ENCODE peak calls at places on chromosomes 3 and 15, in seven cellular contexts. One of them, this sample, is unnamed.

GRCh38 chr15:64232400-64232799 is 69.6 kb upstream of the PPIB start:
- DNase-seq in transverse colon: no peak
- DNase-seq in spleen: no peak
- DNase-seq in HepG2: peak
- DNase-seq in HCT116: no peak
- DNase-seq in GM12878: no peak
- DNase-seq in endothelial cell of umbilical vein: no peak
- DNase-seq in this sample: no peak

GRCh38 chr15:31179683-31180082 is 78.2 kb upstream of the TRPM1 start:
- DNase-seq in transverse colon: no peak
- DNase-seq in spleen: no peak
- DNase-seq in HepG2: no peak
- DNase-seq in HCT116: no peak
- DNase-seq in GM12878: no peak
- DNase-seq in endothelial cell of umbilical vein: no peak
- DNase-seq in this sample: no peak

GRCh38 chr15:39270976-39271375 is 309.9 kb upstream of the THBS1 start:
- DNase-seq in transverse colon: no peak
- DNase-seq in spleen: no peak
- DNase-seq in HepG2: no peak
- DNase-seq in HCT116: no peak
- DNase-seq in GM12878: no peak
- DNase-seq in endothelial cell of umbilical vein: peak
- DNase-seq in this sample: no peak

GRCh38 chr15:57647791-57648130 is 56.1 kb downstream of the MYZAP start:
- DNase-seq in transverse colon: no peak
- DNase-seq in spleen: no peak
- DNase-seq in HepG2: no peak
- DNase-seq in HCT116: no peak
- DNase-seq in GM12878: no peak
- DNase-seq in endothelial cell of umbilical vein: peak
- DNase-seq in this sample: no peak

GRCh38 chr15:49301562-49301961 is 121.5 kb upstream of the FGF7 start:
- DNase-seq in transverse colon: no peak
- DNase-seq in spleen: no peak
- DNase-seq in HepG2: no peak
- DNase-seq in HCT116: no peak
- DNase-seq in GM12878: no peak
- DNase-seq in endothelial cell of umbilical vein: no peak
- DNase-seq in this sample: no peak

GRCh38 chr15:91528811-91529210 is 324.7 kb upstream of the SLCO3A1 start:
- DNase-seq in transverse colon: no peak
- DNase-seq in spleen: no peak
- DNase-seq in HepG2: no peak
- DNase-seq in HCT116: no peak
- DNase-seq in GM12878: no peak
- DNase-seq in endothelial cell of umbilical vein: no peak
- DNase-seq in this sample: no peak

GRCh38 chr15:47513496-47513895 is 203.8 kb upstream of the SEMA6D start:
- DNase-seq in transverse colon: no peak
- DNase-seq in spleen: no peak
- DNase-seq in HepG2: no peak
- DNase-seq in HCT116: no peak
- DNase-seq in GM12878: no peak
- DNase-seq in endothelial cell of umbilical vein: no peak
- DNase-seq in this sample: no peak

GRCh38 chr3:115858995-115859807 is 235.9 kb downstream of the GAP43 start:
- DNase-seq in transverse colon: no peak
- DNase-seq in spleen: no peak
- DNase-seq in HepG2: no peak
- DNase-seq in HCT116: no peak
- DNase-seq in GM12878: no peak
- DNase-seq in endothelial cell of umbilical vein: no peak
- DNase-seq in this sample: no peak

GRCh38 chr3:73561494-73561893 is 63.2 kb downstream of the PDZRN3 start:
- DNase-seq in transverse colon: no peak
- DNase-seq in spleen: no peak
- DNase-seq in HepG2: no peak
- DNase-seq in HCT116: no peak
- DNase-seq in GM12878: no peak
- DNase-seq in endothelial cell of umbilical vein: no peak
- DNase-seq in this sample: no peak

GRCh38 chr15:80643296-80643965 is 51.7 kb upstream of the ABHD17C start:
- DNase-seq in transverse colon: no peak
- DNase-seq in spleen: no peak
- DNase-seq in HepG2: no peak
- DNase-seq in HCT116: no peak
- DNase-seq in GM12878: no peak
- DNase-seq in endothelial cell of umbilical vein: no peak
- DNase-seq in this sample: no peak

GRCh38 chr3:108234387-108234957 is 12.2 kb upstream of the IFT57 start:
- DNase-seq in transverse colon: no peak
- DNase-seq in spleen: no peak
- DNase-seq in HepG2: no peak
- DNase-seq in HCT116: no peak
- DNase-seq in GM12878: no peak
- DNase-seq in endothelial cell of umbilical vein: no peak
- DNase-seq in this sample: no peak

GRCh38 chr3:74643636-74644035 is 29.2 kb upstream of the CNTN3 start:
- DNase-seq in transverse colon: peak
- DNase-seq in spleen: no peak
- DNase-seq in HepG2: no peak
- DNase-seq in HCT116: no peak
- DNase-seq in GM12878: no peak
- DNase-seq in endothelial cell of umbilical vein: peak
- DNase-seq in this sample: peak

GRCh38 chr15:48494646-48495045 is 150.9 kb downstream of the FBN1 start:
- DNase-seq in transverse colon: no peak
- DNase-seq in spleen: no peak
- DNase-seq in HepG2: no peak
- DNase-seq in HCT116: no peak
- DNase-seq in GM12878: no peak
- DNase-seq in endothelial cell of umbilical vein: no peak
- DNase-seq in this sample: no peak

GRCh38 chr3:126357299-126358037 is at the start of gene KLF15:
- DNase-seq in transverse colon: peak
- DNase-seq in spleen: peak
- DNase-seq in HepG2: peak
- DNase-seq in HCT116: peak
- DNase-seq in GM12878: no peak
- DNase-seq in endothelial cell of umbilical vein: peak
- DNase-seq in this sample: peak

GRCh38 chr3:182618085-182618732 is 175.1 kb upstream of the ATP11B start:
- DNase-seq in transverse colon: no peak
- DNase-seq in spleen: no peak
- DNase-seq in HepG2: peak
- DNase-seq in HCT116: no peak
- DNase-seq in GM12878: no peak
- DNase-seq in endothelial cell of umbilical vein: peak
- DNase-seq in this sample: peak

GRCh38 chr3:184732133-184732532 is 20.3 kb upstream of the MAGEF1 start:
- DNase-seq in transverse colon: no peak
- DNase-seq in spleen: peak
- DNase-seq in HepG2: no peak
- DNase-seq in HCT116: no peak
- DNase-seq in GM12878: no peak
- DNase-seq in endothelial cell of umbilical vein: no peak
- DNase-seq in this sample: no peak

GRCh38 chr3:52333869-52334557 is 17.9 kb downstream of the DNAH1 start:
- DNase-seq in transverse colon: no peak
- DNase-seq in spleen: no peak
- DNase-seq in HepG2: peak
- DNase-seq in HCT116: no peak
- DNase-seq in GM12878: no peak
- DNase-seq in endothelial cell of umbilical vein: no peak
- DNase-seq in this sample: no peak

GRCh38 chr3:174202146-174202545 is 657.0 kb upstream of the NAALADL2 start:
- DNase-seq in transverse colon: no peak
- DNase-seq in spleen: no peak
- DNase-seq in HepG2: no peak
- DNase-seq in HCT116: no peak
- DNase-seq in GM12878: no peak
- DNase-seq in endothelial cell of umbilical vein: no peak
- DNase-seq in this sample: no peak

GRCh38 chr3:36895488-36896409 is 49.1 kb downstream of the TRANK1 start:
- DNase-seq in transverse colon: no peak
- DNase-seq in spleen: no peak
- DNase-seq in HepG2: no peak
- DNase-seq in HCT116: no peak
- DNase-seq in GM12878: no peak
- DNase-seq in endothelial cell of umbilical vein: no peak
- DNase-seq in this sample: no peak
- H3K4me3 ChIP-seq in transverse colon: no peak
- H3K4me3 ChIP-seq in spleen: no peak
- H3K4me3 ChIP-seq in HepG2: no peak
- H3K4me3 ChIP-seq in HCT116: no peak
- H3K4me3 ChIP-seq in GM12878: no peak
- H3K4me3 ChIP-seq in endothelial cell of umbilical vein: no peak
- H3K4me3 ChIP-seq in this sample: no peak

GRCh38 chr3:136634821-136635220 is 117.4 kb downstream of the STAG1 start:
- DNase-seq in transverse colon: no peak
- DNase-seq in spleen: no peak
- DNase-seq in HepG2: no peak
- DNase-seq in HCT116: no peak
- DNase-seq in GM12878: no peak
- DNase-seq in endothelial cell of umbilical vein: no peak
- DNase-seq in this sample: no peak
- TF ChIP-seq POLR2AphosphoS5 in transverse colon: no peak
- TF ChIP-seq POLR2AphosphoS5 in spleen: no peak
- TF ChIP-seq POLR2AphosphoS5 in HepG2: no peak
- TF ChIP-seq POLR2AphosphoS5 in HCT116: no peak
- TF ChIP-seq POLR2AphosphoS5 in GM12878: no peak
- TF ChIP-seq POLR2AphosphoS5 in endothelial cell of umbilical vein: no peak
- TF ChIP-seq POLR2AphosphoS5 in this sample: no peak

GRCh38 chr3:49133226-49133951 is 539 bp upstream of the LAMB2 start:
- DNase-seq in transverse colon: peak
- DNase-seq in spleen: no peak
- DNase-seq in HepG2: peak
- DNase-seq in HCT116: peak
- DNase-seq in GM12878: no peak
- DNase-seq in endothelial cell of umbilical vein: peak
- DNase-seq in this sample: peak

GRCh38 chr3:49132073-49132436 is 795 bp downstream of the LAMB2 start:
- DNase-seq in transverse colon: no peak
- DNase-seq in spleen: no peak
- DNase-seq in HepG2: no peak
- DNase-seq in HCT116: no peak
- DNase-seq in GM12878: no peak
- DNase-seq in endothelial cell of umbilical vein: no peak
- DNase-seq in this sample: no peak

GRCh38 chr3:49131040-49131439 is 1.8 kb downstream of the LAMB2 start:
- DNase-seq in transverse colon: no peak
- DNase-seq in spleen: no peak
- DNase-seq in HepG2: no peak
- DNase-seq in HCT116: no peak
- DNase-seq in GM12878: no peak
- DNase-seq in endothelial cell of umbilical vein: no peak
- DNase-seq in this sample: no peak

GRCh38 chr3:49131576-49131975 is 1.3 kb downstream of the LAMB2 start:
- DNase-seq in transverse colon: no peak
- DNase-seq in spleen: no peak
- DNase-seq in HepG2: no peak
- DNase-seq in HCT116: no peak
- DNase-seq in GM12878: no peak
- DNase-seq in endothelial cell of umbilical vein: no peak
- DNase-seq in this sample: no peak

GRCh38 chr3:49132437-49133225 is at the start of gene LAMB2:
- DNase-seq in transverse colon: peak
- DNase-seq in spleen: peak
- DNase-seq in HepG2: peak
- DNase-seq in HCT116: peak
- DNase-seq in GM12878: no peak
- DNase-seq in endothelial cell of umbilical vein: peak
- DNase-seq in this sample: peak
- TF ChIP-seq POLR2A in transverse colon: peak
- TF ChIP-seq POLR2A in spleen: no peak
- TF ChIP-seq POLR2A in HepG2: peak
- TF ChIP-seq POLR2A in HCT116: no peak
- TF ChIP-seq POLR2A in GM12878: no peak
- TF ChIP-seq POLR2A in endothelial cell of umbilical vein: peak
- TF ChIP-seq POLR2A in this sample: peak

GRCh38 chr15:70091649-70092461 is 5.9 kb downstream of the TLE3 start:
- DNase-seq in transverse colon: peak
- DNase-seq in spleen: peak
- DNase-seq in HepG2: peak
- DNase-seq in HCT116: no peak
- DNase-seq in GM12878: no peak
- DNase-seq in endothelial cell of umbilical vein: peak
- DNase-seq in this sample: peak

GRCh38 chr15:70094690-70095311 is 2.9 kb downstream of the TLE3 start:
- DNase-seq in transverse colon: no peak
- DNase-seq in spleen: peak
- DNase-seq in HepG2: peak
- DNase-seq in HCT116: no peak
- DNase-seq in GM12878: no peak
- DNase-seq in endothelial cell of umbilical vein: peak
- DNase-seq in this sample: peak

GRCh38 chr15:70093070-70093469 is 4.6 kb downstream of the TLE3 start:
- DNase-seq in transverse colon: no peak
- DNase-seq in spleen: peak
- DNase-seq in HepG2: peak
- DNase-seq in HCT116: no peak
- DNase-seq in GM12878: no peak
- DNase-seq in endothelial cell of umbilical vein: no peak
- DNase-seq in this sample: no peak

GRCh38 chr15:70092462-70092850 is 5.3 kb downstream of the TLE3 start:
- DNase-seq in transverse colon: no peak
- DNase-seq in spleen: no peak
- DNase-seq in HepG2: no peak
- DNase-seq in HCT116: no peak
- DNase-seq in GM12878: no peak
- DNase-seq in endothelial cell of umbilical vein: no peak
- DNase-seq in this sample: no peak

DNA sequence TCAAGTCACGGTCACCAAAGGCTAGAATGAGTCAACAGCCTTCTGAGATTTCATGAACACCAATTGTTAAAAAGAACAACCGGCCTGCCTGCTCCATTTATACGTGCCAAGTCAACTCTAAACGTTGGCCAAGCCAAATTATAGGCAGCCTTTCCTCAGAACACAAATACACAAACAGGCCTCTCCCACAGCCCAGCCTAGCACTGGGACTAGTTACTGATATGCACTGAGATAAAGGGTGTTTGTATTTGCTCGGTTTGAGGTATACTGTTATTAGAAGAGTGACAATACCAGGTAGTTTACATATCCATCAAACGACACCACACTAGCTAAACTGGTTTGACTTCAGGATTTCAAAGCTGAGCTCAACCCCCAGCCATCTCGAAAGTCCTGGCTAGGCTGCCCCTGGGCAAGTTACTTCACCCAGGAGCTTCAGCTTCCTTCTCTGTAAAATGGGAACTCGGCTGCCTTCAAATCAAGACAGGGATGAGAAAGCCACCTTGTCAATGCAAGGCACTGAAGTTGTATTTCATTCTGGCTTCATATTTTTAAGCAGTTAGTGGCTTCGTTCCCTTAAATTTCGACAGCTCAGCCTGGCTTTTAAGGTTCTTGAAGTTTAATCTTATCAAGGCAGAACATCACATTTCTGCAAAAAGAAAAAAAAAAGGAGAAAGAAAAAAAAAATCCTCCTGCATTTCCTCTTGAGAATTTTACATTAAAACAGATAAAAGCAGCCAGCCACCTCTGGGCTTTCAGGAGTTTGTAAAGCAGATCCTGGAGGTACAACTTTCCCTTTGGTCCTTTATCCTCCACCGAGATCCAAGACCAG is 4.0 kb downstream of the TLE3 start:
- DNase-seq in transverse colon: peak
- DNase-seq in spleen: peak
- DNase-seq in HepG2: no peak
- DNase-seq in HCT116: no peak
- DNase-seq in GM12878: no peak
- DNase-seq in endothelial cell of umbilical vein: peak
- DNase-seq in this sample: peak
- H3K4me3 ChIP-seq in transverse colon: peak
- H3K4me3 ChIP-seq in spleen: no peak
- H3K4me3 ChIP-seq in HepG2: no peak
- H3K4me3 ChIP-seq in HCT116: no peak
- H3K4me3 ChIP-seq in GM12878: peak
- H3K4me3 ChIP-seq in endothelial cell of umbilical vein: no peak
- H3K4me3 ChIP-seq in this sample: peak